ENCODE peak calls at places on chromosome X, in ten cellular contexts. O, F, P, K, H, M, U, R, D and G are unnamed samples.

GRCh38 chrX:139766545-139766983 is 58.6 kb upstream of the MCF2 start:
- DNase-seq in O (no peak), F (no peak), P (no peak), K (no peak), H (no peak), M (no peak), U (no peak), R (no peak), D (no peak), G (no peak)

GRCh38 chrX:124274438-124275166 is 57.9 kb upstream of the TEX13D start:
- DNase-seq in O (no peak), F (no peak), P (no peak), K (no peak), H (no peak), M (no peak), U (no peak), R (no peak), D (no peak), G (no peak)

GRCh38 chrX:119007189-119007770 is 32.9 kb downstream of the LONRF3 start:
- DNase-seq in O (no peak), F (no peak), P (no peak), K (no peak), H (no peak), M (no peak), U (no peak), R (no peak), D (no peak), G (no peak)

GRCh38 chrX:24133280-24133679 is 16.2 kb upstream of the ZFX start:
- DNase-seq in O (no peak), F (no peak), P (no peak), K (no peak), H (no peak), M (no peak), U (no peak), R (no peak), D (no peak), G (no peak)

GRCh38 chrX:22577181-22577580 is 304.5 kb downstream of the CBLL2 start:
- DNase-seq in O (no peak), F (peak), P (no peak), K (no peak), H (no peak), M (no peak), U (no peak), R (peak), D (no peak), G (no peak)

GRCh38 chrX:48806088-48806487 is 4.2 kb downstream of the HDAC6 start:
- DNase-seq in O (no peak), F (no peak), P (no peak), K (no peak), H (no peak), M (no peak), U (no peak), R (no peak), D (no peak), G (no peak)

GRCh38 chrX:140765043-140765784 is 55.7 kb downstream of the LINC00632 start:
- DNase-seq in O (no peak), F (no peak), P (no peak), K (no peak), H (peak), M (no peak), U (no peak), R (peak), D (no peak), G (peak)

GRCh38 chrX:68432648-68433047 is 647 bp downstream of the OPHN1 start:
- DNase-seq in O (no peak), F (no peak), P (no peak), K (peak), H (peak), M (no peak), U (no peak), R (peak), D (no peak), G (no peak)

GRCh38 chrX:119852410-119853353 is at the start of gene UPF3B:
- DNase-seq in O (peak), F (peak), P (peak), K (peak), H (peak), M (peak), U (peak), R (peak), D (peak), G (peak)

GRCh38 chrX:95059909-95060308 is 1385.9 kb downstream of the FAM133A start:
- DNase-seq in O (no peak), F (no peak), P (no peak), K (no peak), H (no peak), M (no peak), U (no peak), R (peak), D (no peak), G (no peak)

GRCh38 chrX:15150578-15150977 is 119.3 kb downstream of the ASB9 start:
- DNase-seq in O (no peak), F (no peak), P (no peak), K (no peak), H (no peak), M (no peak), U (no peak), R (no peak), D (no peak), G (no peak)

GRCh38 chrX:113399501-113400192 is 559.0 kb upstream of the AMOT start:
- DNase-seq in O (no peak), F (peak), P (no peak), K (no peak), H (no peak), M (no peak), U (no peak), R (peak), D (no peak), G (no peak)

GRCh38 chrX:88072339-88073030 is 554.9 kb downstream of the KLHL4 start:
- DNase-seq in O (no peak), F (no peak), P (no peak), K (no peak), H (no peak), M (no peak), U (no peak), R (no peak), D (no peak), G (no peak)

GRCh38 chrX:47556045-47556623 is 4.9 kb upstream of the ARAF start:
- DNase-seq in O (peak), F (peak), P (peak), K (peak), H (peak), M (peak), U (peak), R (peak), D (peak), G (peak)

GRCh38 chrX:154735695-154736393 is 15.0 kb downstream of the GAB3 start:
- DNase-seq in O (no peak), F (no peak), P (no peak), K (peak), H (no peak), M (no peak), U (peak), R (peak), D (peak), G (peak)

GRCh38 chrX:41180194-41180902 is 95.1 kb downstream of the USP9X start:
- DNase-seq in O (no peak), F (peak), P (peak), K (peak), H (peak), M (no peak), U (peak), R (peak), D (peak), G (peak)

GRCh38 chrX:18596096-18596495 is 75.8 kb downstream of the RS1 start:
- DNase-seq in O (no peak), F (no peak), P (no peak), K (no peak), H (no peak), M (no peak), U (no peak), R (no peak), D (no peak), G (no peak)

GRCh38 chrX:11579856-11580595 is 85.7 kb downstream of the ARHGAP6 start:
- DNase-seq in O (no peak), F (no peak), P (no peak), K (no peak), H (no peak), M (no peak), U (no peak), R (no peak), D (no peak), G (no peak)

GRCh38 chrX:133321441-133321840 is 93.8 kb downstream of the GPC4 start:
- DNase-seq in O (no peak), F (no peak), P (no peak), K (no peak), H (no peak), M (no peak), U (no peak), R (peak), D (no peak), G (no peak)

GRCh38 chrX:16012250-16012649 is 111.1 kb upstream of the GRPR start:
- DNase-seq in O (no peak), F (no peak), P (no peak), K (no peak), H (no peak), M (no peak), U (no peak), R (no peak), D (no peak), G (no peak)

GRCh38 chrX:151722241-151722846 is 6.5 kb downstream of the FATE1 start:
- DNase-seq in O (peak), F (no peak), P (no peak), K (no peak), H (peak), M (no peak), U (no peak), R (peak), D (no peak), G (peak)

GRCh38 chrX:3252744-3253143 is 93.7 kb downstream of the MXRA5 start:
- DNase-seq in O (no peak), F (no peak), P (no peak), K (no peak), H (no peak), M (no peak), U (no peak), R (peak), D (no peak), G (peak)

DNA sequence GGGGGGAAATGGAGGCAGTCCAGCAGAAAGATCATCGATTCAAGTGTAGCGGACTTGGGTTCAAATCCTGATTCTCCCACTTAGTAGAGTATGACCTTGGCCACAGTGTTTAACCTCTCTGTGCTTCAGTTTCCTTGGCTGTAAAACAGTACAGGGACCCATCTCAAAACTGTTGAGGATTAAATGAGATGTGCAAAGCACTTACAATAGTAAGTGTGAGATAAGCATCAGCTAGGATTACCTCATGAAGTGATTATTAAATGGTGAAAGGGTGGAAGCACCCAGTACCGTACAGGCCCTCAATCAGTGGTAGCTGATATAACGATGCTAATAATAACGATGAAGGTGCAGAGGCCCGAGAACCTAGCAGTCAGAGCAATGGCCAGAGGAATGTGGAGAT is 45.1 kb downstream of the PRPS1 start:
- DNase-seq in O (no peak), F (no peak), P (no peak), K (no peak), H (no peak), M (no peak), U (no peak), R (peak), D (no peak), G (no peak)
- H3K4me3 ChIP-seq in O (no peak), F (no peak), P (no peak), K (peak), H (no peak), M (no peak), U (no peak), R (peak), D (no peak), G (no peak)

DNA sequence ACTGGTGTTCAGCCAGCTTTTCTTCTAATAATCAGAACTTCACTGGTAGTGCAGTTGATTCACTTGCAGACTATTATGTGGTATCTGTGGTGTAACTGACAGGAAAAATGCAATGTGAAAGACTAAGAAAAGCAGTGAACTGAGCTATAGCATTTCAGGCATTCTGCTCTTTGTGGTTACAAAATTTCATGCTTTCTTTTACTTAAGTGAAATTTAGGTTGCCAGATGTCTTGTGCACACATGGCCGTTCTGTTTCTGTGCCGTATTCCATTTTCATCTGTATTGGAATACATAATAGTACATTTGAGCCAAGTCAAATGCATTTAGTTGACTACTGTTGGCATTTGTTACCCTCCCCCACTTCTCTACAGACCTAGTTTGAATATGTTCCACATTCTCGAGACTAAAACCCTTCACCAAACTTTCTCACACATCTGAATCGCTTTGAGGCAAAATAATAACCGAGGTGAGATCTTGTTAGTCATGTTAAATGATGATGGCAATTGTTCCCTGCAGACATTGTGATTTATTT is 8.2 kb downstream of the RTL3 start:
- DNase-seq in O (no peak), F (no peak), P (no peak), K (no peak), H (no peak), M (no peak), U (no peak), R (peak), D (no peak), G (no peak)
- H3K4me3 ChIP-seq in O (no peak), F (no peak), P (no peak), K (no peak), H (no peak), M (no peak), U (no peak), R (peak), D (no peak), G (no peak)

DNA sequence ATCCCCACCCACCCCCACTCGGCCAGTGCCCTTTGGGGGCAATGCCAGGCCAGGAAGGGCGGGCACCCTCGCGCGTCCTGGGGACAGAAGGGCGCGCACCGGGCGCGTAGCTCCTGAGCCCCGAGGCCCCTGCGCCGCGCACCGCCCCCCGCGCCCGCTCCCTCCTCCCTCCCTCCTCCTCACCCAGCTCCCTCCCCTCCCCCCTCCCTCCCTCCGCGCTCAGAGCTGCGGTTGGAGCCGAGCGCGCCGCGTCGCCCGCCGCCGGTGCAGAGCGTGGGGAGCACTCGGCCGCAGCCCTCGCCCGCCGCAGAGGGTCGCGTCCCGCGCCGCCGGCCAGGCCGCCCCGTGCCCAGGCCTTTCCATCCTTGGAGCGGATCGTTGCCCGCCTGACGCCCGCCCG is at the start of gene ATP2B3:
- DNase-seq in O (no peak), F (no peak), P (no peak), K (no peak), H (peak), M (no peak), U (no peak), R (no peak), D (no peak), G (no peak)
- H3K4me3 ChIP-seq in O (no peak), F (no peak), P (no peak), K (no peak), H (peak), M (no peak), U (no peak), R (no peak), D (no peak), G (no peak)

GRCh38 chrX:131802836-131803626 is 220.1 kb upstream of the STK26 start:
- DNase-seq in O (peak), F (no peak), P (no peak), K (peak), H (peak), M (no peak), U (peak), R (no peak), D (no peak), G (no peak)
- H3K4me3 ChIP-seq in O (no peak), F (peak), P (peak), K (peak), H (no peak), M (peak), U (no peak), R (no peak), D (no peak), G (no peak)

DNA sequence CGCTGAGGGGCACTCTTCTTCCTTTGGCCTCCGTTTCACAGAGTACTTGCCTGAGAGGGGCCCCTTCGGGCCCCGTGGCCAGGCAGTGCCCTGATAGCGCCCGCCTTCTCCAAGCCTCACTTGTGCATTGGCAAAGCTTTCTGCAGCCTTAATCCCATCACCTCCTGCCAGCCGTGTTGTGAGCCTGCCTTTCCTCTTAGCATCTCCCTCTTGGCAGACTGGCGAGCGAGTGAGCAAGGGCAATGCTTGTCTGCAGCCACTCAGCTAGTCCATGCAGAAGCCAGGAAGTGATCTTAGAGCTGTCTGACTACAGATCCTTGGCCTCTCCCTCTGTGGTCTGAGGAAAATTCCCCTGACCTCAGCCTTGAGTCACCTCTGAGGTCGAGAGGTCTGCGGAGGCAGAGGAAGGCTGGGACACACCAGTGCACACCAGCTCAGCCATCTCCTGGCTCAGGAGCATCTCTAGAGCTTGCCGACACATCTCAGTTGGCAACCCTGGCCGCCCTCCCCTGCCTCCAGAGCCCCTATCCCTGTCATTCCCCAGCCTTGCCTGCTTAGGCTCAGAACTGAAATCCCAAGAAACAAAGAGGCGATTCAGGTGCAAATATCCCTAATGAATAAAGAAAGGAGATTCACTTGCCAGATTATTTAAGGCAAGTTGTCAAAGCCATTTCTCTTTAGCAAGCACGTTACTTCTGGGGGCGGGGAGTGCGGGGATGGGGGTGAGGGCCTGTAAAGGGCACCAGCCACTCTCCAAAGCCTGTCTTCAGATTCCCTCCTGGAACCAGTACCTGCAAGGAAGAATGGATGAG is 143.5 kb upstream of the MAMLD1 start:
- DNase-seq in O (no peak), F (peak), P (no peak), K (no peak), H (peak), M (no peak), U (no peak), R (peak), D (no peak), G (no peak)
- H3K4me3 ChIP-seq in O (no peak), F (no peak), P (no peak), K (no peak), H (peak), M (no peak), U (no peak), R (no peak), D (no peak), G (no peak)

DNA sequence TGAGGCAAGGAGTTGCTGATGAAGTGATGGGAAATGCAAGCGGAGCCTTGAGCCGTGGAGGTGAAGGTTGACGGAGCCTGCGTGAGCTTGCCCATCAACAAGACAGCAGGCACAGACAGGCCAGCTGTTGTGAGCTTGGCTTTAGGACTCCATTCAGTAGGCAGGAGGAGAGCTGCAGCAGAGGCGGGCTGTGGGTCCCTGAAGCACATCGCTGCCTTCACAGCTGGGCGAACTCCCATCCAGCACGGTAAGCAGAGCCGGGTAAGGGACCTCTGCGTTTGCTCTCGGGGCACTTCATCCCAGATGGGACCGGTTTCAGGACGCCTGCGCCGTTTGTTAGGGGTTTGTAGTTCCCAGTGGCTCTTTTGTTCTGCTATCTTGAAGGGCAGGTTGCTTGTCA is 54.8 kb upstream of the CLDN34 start:
- DNase-seq in O (no peak), F (no peak), P (no peak), K (no peak), H (peak), M (no peak), U (no peak), R (peak), D (no peak), G (no peak)
- H3K4me3 ChIP-seq in O (no peak), F (peak), P (no peak), K (no peak), H (no peak), M (no peak), U (no peak), R (peak), D (no peak), G (no peak)

GRCh38 chrX:13029831-13030771 is 14.3 kb downstream of the FAM9C start:
- DNase-seq in O (no peak), F (no peak), P (no peak), K (no peak), H (peak), M (no peak), U (no peak), R (peak), D (no peak), G (no peak)
- H3K4me3 ChIP-seq in O (no peak), F (no peak), P (no peak), K (no peak), H (no peak), M (no peak), U (no peak), R (peak), D (no peak), G (no peak)

GRCh38 chrX:75278991-75279390 is 5.1 kb downstream of the UPRT start:
- DNase-seq in O (no peak), F (no peak), P (no peak), K (no peak), H (peak), M (no peak), U (no peak), R (no peak), D (no peak), G (no peak)
- H3K4me3 ChIP-seq in O (no peak), F (no peak), P (no peak), K (no peak), H (no peak), M (no peak), U (no peak), R (no peak), D (no peak), G (peak)

GRCh38 chrX:71195959-71196727 is 26.9 kb upstream of the GJB1 start:
- DNase-seq in O (no peak), F (no peak), P (no peak), K (no peak), H (peak), M (no peak), U (no peak), R (no peak), D (no peak), G (no peak)

GRCh38 chrX:71199252-71199651 is 23.8 kb upstream of the GJB1 start:
- DNase-seq in O (no peak), F (no peak), P (no peak), K (no peak), H (no peak), M (no peak), U (no peak), R (no peak), D (no peak), G (no peak)

DNA sequence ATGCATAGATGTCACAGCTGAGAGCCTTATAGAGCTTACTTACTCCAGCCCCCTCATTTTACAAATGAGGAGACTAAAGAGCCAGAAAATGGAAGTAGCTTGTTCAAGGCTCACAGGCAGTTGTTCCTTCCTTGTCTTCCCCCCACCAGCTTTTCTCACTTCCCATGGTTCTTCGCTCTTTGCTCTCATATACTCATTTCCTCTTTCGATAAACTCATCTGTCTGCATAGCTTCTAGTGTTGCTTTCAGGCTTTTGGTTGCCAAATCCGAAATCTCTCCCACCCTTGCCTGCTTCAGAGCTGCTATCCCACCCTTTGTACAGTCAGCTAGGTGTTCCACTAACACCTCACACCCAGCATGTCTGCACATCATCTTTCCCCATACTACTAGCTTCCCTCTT is 25.0 kb upstream of the GJB1 start:
- DNase-seq in O (no peak), F (no peak), P (no peak), K (no peak), H (no peak), M (no peak), U (no peak), R (no peak), D (no peak), G (no peak)
- H3K4me3 ChIP-seq in O (no peak), F (no peak), P (no peak), K (no peak), H (no peak), M (no peak), U (no peak), R (no peak), D (no peak), G (no peak)